ENCODE peak calls at places on chromosomes 16 and 17, in eight cellular contexts. Z is GM10248, E is ascending aorta, S is NCI-H460, D is pons, C is HuH-7.5, U is A549, H is substantia nigra. A is an unnamed sample.

GRCh38 chr16:53224932-53225533 is 170.2 kb downstream of the CHD9 start:
- DNase-seq in S (peak), E (no peak), Z (no peak), D (no peak), U (no peak), C (no peak), H (no peak), A (no peak)

GRCh38 chr17:50959341-50959740 is 93.2 kb upstream of the TOB1 start:
- DNase-seq in S (no peak), E (no peak), C (no peak), Z (no peak), H (no peak), D (no peak), U (no peak), A (no peak)

GRCh38 chr16:51408357-51408756 is 257.3 kb upstream of the SALL1 start:
- DNase-seq in E (no peak), U (peak), H (no peak), C (no peak), S (no peak), D (no peak), Z (no peak), A (no peak)

GRCh38 chr17:60039509-60040442 is 38.9 kb downstream of the HEATR6 start:
- DNase-seq in Z (no peak), H (no peak), S (no peak), U (no peak), C (no peak), E (no peak), D (no peak), A (no peak)

GRCh38 chr17:78852709-78853111 is 12.1 kb upstream of the USP36 start:
- DNase-seq in D (no peak), S (peak), E (no peak), Z (no peak), C (peak), U (no peak), H (no peak), A (peak)

GRCh38 chr17:9052921-9053320 is 31.6 kb downstream of the NTN1 start:
- DNase-seq in D (no peak), H (no peak), U (no peak), Z (no peak), S (no peak), E (no peak), C (no peak), A (no peak)

GRCh38 chr17:49989518-49989880 is 5.5 kb downstream of the DLX3 start:
- DNase-seq in D (no peak), U (no peak), S (no peak), C (no peak), E (no peak), H (no peak), Z (no peak), A (peak)

GRCh38 chr17:77530591-77530990 is 389.8 kb downstream of the SEC14L1 start:
- DNase-seq in S (no peak), U (no peak), D (no peak), C (no peak), H (no peak), E (no peak), Z (no peak), A (no peak)

GRCh38 chr16:22117666-22118065 is 25.3 kb downstream of the VWA3A start:
- DNase-seq in H (no peak), C (no peak), D (no peak), Z (no peak), S (no peak), U (no peak), E (no peak), A (no peak)

GRCh38 chr16:87644186-87644585 is 41.9 kb downstream of the JPH3 start:
- DNase-seq in D (no peak), U (no peak), S (no peak), H (no peak), E (no peak), Z (no peak), C (no peak), A (no peak)

GRCh38 chr17:64498308-64499203 is 1.7 kb upstream of the POLG2 start:
- DNase-seq in E (no peak), D (no peak), H (no peak), S (no peak), Z (no peak), C (no peak), U (no peak), A (no peak)

GRCh38 chr17:8140058-8140412 is 12.2 kb downstream of the PER1 start:
- DNase-seq in Z (no peak), E (no peak), S (no peak), C (no peak), H (no peak), D (no peak), U (no peak), A (peak)

GRCh38 chr17:27649929-27650328 is 18.9 kb downstream of the LGALS9 start:
- DNase-seq in U (no peak), S (no peak), C (no peak), Z (no peak), E (no peak), D (peak), H (peak), A (no peak)

GRCh38 chr17:19590912-19591551 is 57.4 kb downstream of the SLC47A1 start:
- DNase-seq in S (no peak), H (no peak), D (no peak), Z (no peak), E (no peak), U (no peak), C (no peak), A (peak)

GRCh38 chr17:50003916-50004315 is 8.9 kb upstream of the DLX3 start:
- DNase-seq in Z (no peak), U (no peak), D (no peak), S (no peak), H (no peak), E (no peak), C (no peak), A (no peak)

GRCh38 chr16:75606507-75606906 is 16.6 kb downstream of the ADAT1 start:
- DNase-seq in H (no peak), D (no peak), U (no peak), E (no peak), Z (no peak), C (no peak), S (no peak), A (no peak)

GRCh38 chr16:53991181-53992056 is 287.5 kb downstream of the FTO start:
- DNase-seq in C (no peak), S (no peak), U (no peak), H (no peak), E (no peak), D (peak), Z (no peak), A (no peak)

GRCh38 chr17:43673516-43674323 is 12.0 kb upstream of the MEOX1 start:
- DNase-seq in U (peak), Z (peak), D (peak), S (peak), C (peak), H (no peak), E (peak), A (peak)

GRCh38 chr17:73595068-73595865 is 49.0 kb downstream of the SDK2 start:
- DNase-seq in H (no peak), E (no peak), Z (peak), D (no peak), C (peak), U (peak), S (no peak), A (peak)

GRCh38 chr17:66143657-66144282 is 48.2 kb downstream of the CEP112 start:
- DNase-seq in E (no peak), C (no peak), S (no peak), U (no peak), Z (no peak), H (no peak), D (no peak), A (no peak)

GRCh38 chr16:53090591-53091507 is 36.1 kb downstream of the CHD9 start:
- DNase-seq in Z (peak), E (peak), D (peak), U (no peak), S (no peak), H (peak), C (no peak), A (no peak)

GRCh38 chr16:24848065-24848464 is 2.3 kb downstream of the SLC5A11 start:
- DNase-seq in E (no peak), C (no peak), H (no peak), D (no peak), U (no peak), Z (no peak), S (no peak), A (no peak)

GRCh38 chr17:10613775-10614513 is 43.2 kb downstream of the MYH3 start:
- DNase-seq in H (no peak), Z (no peak), D (no peak), U (no peak), S (no peak), E (no peak), C (no peak), A (no peak)

GRCh38 chr17:4026255-4026654 is 62.0 kb upstream of the ATP2A3 start:
- DNase-seq in E (no peak), S (no peak), U (no peak), C (no peak), H (no peak), D (no peak), Z (no peak), A (no peak)

GRCh38 chr16:64478258-64478906 is 643.5 kb downstream of the CDH11 start:
- DNase-seq in E (no peak), D (no peak), S (no peak), C (no peak), Z (no peak), H (no peak), U (no peak), A (no peak)

GRCh38 chr17:57277923-57278604 is 21.7 kb downstream of the MSI2 start:
- DNase-seq in H (no peak), Z (no peak), C (no peak), E (no peak), U (no peak), D (no peak), S (no peak), A (no peak)

GRCh38 chr17:83103200-83103937 is 24.0 kb downstream of the METRNL start:
- DNase-seq in Z (no peak), H (no peak), E (no peak), U (peak), S (peak), D (peak), C (no peak), A (peak)